ENCODE peak calls at places on chromosome 12, in nine cellular contexts. T, Z, V, I, B, U, R, W and J are unnamed samples. For H3K4me1, the result is how much of the 10 kb centered on the place peaks cover.

GRCh38 chr12:77160931-77161330 is 95.6 kb upstream of the E2F7 start:
- DNase-seq in T (no peak), Z (no peak), V (no peak), I (no peak), B (no peak), U (no peak), R (no peak), W (no peak), J (no peak)

GRCh38 chr12:49643961-49644619 is 20.7 kb downstream of the PRPF40B start:
- DNase-seq in T (no peak), Z (no peak), V (no peak), I (no peak), B (no peak), U (no peak), R (no peak), W (no peak), J (no peak)

GRCh38 chr12:15584366-15585041 is 204.7 kb downstream of the EPS8 start:
- DNase-seq in T (peak), Z (no peak), V (no peak), I (peak), B (no peak), U (peak), R (no peak), W (no peak), J (no peak)

GRCh38 chr12:38392584-38393144 is 76.1 kb downstream of the ALG10B start:
- DNase-seq in T (no peak), Z (no peak), V (no peak), I (no peak), B (no peak), U (no peak), R (no peak), W (no peak), J (no peak)

GRCh38 chr12:47087088-47087688 is 7.4 kb upstream of the AMIGO2 start:
- DNase-seq in T (no peak), Z (no peak), V (no peak), I (no peak), B (no peak), U (no peak), R (no peak), W (no peak), J (no peak)

GRCh38 chr12:6817662-6818157 is 3.9 kb upstream of the GPR162 start:
- DNase-seq in T (no peak), Z (no peak), V (no peak), I (no peak), B (no peak), U (no peak), R (no peak), W (no peak), J (no peak)

GRCh38 chr12:32139064-32139421 is 32.4 kb downstream of the BICD1 start:
- DNase-seq in T (no peak), Z (no peak), V (no peak), I (no peak), B (no peak), U (peak), R (no peak), W (no peak), J (no peak)

GRCh38 chr12:22626429-22626828 is 1.5 kb downstream of the ETNK1 start:
- DNase-seq in T (no peak), Z (no peak), V (no peak), I (no peak), B (no peak), U (no peak), R (no peak), W (no peak), J (no peak)

GRCh38 chr12:47082963-47083621 is 3.3 kb upstream of the AMIGO2 start:
- DNase-seq in T (no peak), Z (no peak), V (no peak), I (no peak), B (no peak), U (no peak), R (no peak), W (no peak), J (no peak)

GRCh38 chr12:104890463-104891096 is 67.5 kb downstream of the SLC41A2 start:
- DNase-seq in T (no peak), Z (no peak), V (no peak), I (no peak), B (no peak), U (no peak), R (no peak), W (no peak), J (no peak)

DNA sequence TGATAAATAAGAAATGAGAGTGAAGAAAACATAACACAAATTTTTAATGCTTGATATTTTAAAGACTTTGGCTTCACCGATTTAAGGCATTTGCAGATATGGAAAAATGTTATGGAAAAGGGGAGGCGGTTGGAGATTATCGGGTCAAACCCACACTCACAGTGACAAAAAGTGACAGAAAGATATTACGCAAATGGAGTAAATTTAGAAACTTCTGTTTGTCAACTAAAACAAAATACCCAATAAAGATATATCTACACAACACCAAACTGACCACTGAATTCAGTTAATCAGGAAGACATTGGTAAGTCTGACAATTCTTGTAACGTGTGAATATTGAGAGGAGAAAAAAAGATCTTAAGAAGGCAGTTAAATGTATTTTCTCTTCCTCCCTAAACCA is 2.5 kb downstream of the PPP1R12A start:
- DNase-seq in T (no peak), Z (no peak), V (no peak), I (no peak), B (no peak), U (no peak), R (no peak), W (no peak), J (no peak)
- H3K4me1 ChIP-seq in T (under half), Z (under half), V (half or more), I (under half), B (half or more), U (under half), R (under half), W (under half), J (half or more)

GRCh38 chr12:14167005-14167628 is 185.7 kb upstream of the GRIN2B start:
- DNase-seq in T (peak), Z (peak), V (no peak), I (peak), B (no peak), U (peak), R (no peak), W (no peak), J (no peak)

DNA sequence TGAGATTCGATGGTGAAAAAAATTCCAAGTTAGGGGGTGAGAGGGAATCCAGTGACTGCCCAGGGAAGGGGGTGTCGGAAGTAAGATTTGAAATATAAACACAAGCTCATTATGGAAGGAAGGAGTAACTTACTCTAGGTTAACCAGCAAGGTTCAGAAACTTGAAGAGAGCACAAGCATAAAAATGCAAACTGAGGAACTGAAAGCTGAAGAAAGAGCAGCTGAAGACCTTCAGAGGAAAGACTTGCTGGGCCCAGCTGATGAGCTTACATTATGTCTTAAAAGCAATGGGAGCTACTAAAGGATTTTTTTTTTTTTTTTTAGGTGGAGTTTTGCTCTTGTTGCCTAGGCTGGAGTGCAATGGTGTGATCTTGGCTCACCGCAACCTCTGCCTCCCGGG is 189.7 kb upstream of the GRIN2B start:
- DNase-seq in T (no peak), Z (no peak), V (no peak), I (no peak), B (no peak), U (no peak), R (no peak), W (no peak), J (no peak)
- H3K4me3 ChIP-seq in T (no peak), Z (no peak), V (no peak), I (no peak), B (no peak), U (no peak), R (no peak), W (no peak), J (no peak)

DNA sequence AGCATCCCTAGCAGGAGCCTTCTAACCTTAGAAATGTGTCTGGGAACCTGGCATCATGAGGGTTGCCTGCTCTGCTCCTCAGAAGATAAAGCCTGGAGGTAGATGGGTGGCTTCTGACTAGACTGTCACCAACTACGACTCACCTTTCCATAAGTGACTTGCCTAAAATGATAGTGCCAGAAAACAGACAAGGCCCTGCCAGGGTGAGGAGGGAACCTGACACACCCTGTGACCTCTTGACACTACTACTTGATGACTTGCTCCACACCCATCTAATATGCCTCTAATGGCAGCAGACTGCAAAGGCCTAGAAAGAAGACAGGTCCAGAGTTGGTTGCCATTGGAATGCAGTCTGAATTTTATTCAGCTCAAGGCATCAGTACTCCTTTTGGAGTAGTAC is 9.4 kb downstream of the RNF41 start:
- DNase-seq in T (no peak), Z (no peak), V (no peak), I (no peak), B (no peak), U (no peak), R (no peak), W (no peak), J (no peak)
- TF ChIP-seq CTCF in T (no peak), Z (no peak), V (no peak), I (no peak), B (no peak), U (no peak), R (no peak), W (no peak), J (no peak)

GRCh38 chr12:111444314-111444705 is 38.6 kb downstream of the SH2B3 start:
- DNase-seq in T (no peak), Z (no peak), V (no peak), I (no peak), B (no peak), U (no peak), R (no peak), W (no peak), J (no peak)
- H3K4me1 ChIP-seq in T (under half), Z (under half), V (half or more), I (under half), B (under half), U (under half), R (under half), W (half or more), J (under half)

DNA sequence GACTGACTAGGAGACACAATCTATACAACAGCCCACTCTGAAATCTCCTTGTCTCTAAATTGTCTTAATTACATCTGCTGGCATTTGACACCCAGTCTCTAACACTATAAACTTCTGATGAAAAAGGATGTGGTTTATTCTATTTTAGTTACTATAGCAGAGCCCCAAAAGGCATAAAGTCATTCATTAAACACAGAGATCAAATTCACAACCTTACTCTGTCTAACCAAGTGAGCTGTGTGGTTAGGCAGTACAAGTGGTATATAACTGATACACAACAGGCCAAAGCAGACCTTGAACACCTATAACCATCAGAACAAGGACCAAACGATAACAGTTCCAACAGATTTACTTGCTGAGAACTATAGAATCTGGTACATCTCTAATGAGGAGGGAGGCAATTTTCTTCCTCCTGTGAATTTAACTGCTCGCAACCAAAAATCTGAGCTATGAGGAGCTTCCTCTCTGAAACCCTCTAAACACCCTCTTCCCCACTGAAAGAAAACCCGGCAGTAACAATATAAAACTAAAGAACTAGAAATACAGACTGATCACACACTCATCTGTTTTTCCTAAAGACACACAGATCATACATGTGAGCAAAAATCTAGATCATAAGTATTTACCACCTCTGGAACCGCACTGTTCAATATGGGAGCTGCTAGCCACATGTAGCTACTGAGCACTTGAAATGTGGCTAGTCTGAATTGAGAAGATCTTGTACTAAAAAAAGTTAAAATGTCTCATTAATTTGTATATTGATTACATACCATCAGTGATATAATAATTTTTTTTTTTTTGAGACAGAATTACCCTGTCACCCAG is 17.8 kb downstream of the SPPL3 start:
- DNase-seq in T (no peak), Z (no peak), V (no peak), I (no peak), B (no peak), U (no peak), R (no peak), W (no peak), J (no peak)
- H3K4me3 ChIP-seq in T (no peak), Z (no peak), V (no peak), I (no peak), B (no peak), U (no peak), R (no peak), W (no peak), J (no peak)

GRCh38 chr12:65278576-65279386 is at the start of gene MSRB3:
- DNase-seq in T (peak), Z (peak), V (no peak), I (peak), B (peak), U (peak), R (peak), W (peak), J (peak)
- TF ChIP-seq CTCF in T (peak), Z (peak), V (no peak), I (no peak), B (no peak), U (peak), R (no peak), W (no peak), J (no peak)

GRCh38 chr12:92144045-92144630 is 1.5 kb downstream of the BTG1 start:
- DNase-seq in T (peak), Z (peak), V (peak), I (peak), B (peak), U (peak), R (no peak), W (peak), J (peak)
- H3K4me1 ChIP-seq in T (half or more), Z (under half), V (under half), I (under half), B (under half), U (under half), R (under half), W (under half), J (under half)

GRCh38 chr12:100794441-100795192 is at the start of gene ANO4:
- DNase-seq in T (no peak), Z (peak), V (no peak), I (peak), B (no peak), U (peak), R (no peak), W (no peak), J (no peak)
- H3K4me3 ChIP-seq in T (no peak), Z (peak), V (peak), I (peak), B (peak), U (no peak), R (no peak), W (no peak), J (peak)